ENCODE peak calls at places on chromosomes 13 and 19, in seven cellular contexts. Y, P, N, Z, K, W and X are unnamed samples.

GRCh38 chr13:57557979-57558529 is 73.5 kb upstream of the PCDH17 start:
- DNase-seq in Y (no peak), P (peak), N (peak), Z (no peak), K (peak), W (no peak), X (no peak)

GRCh38 chr19:55241143-55241934 is 12.8 kb upstream of the TMEM86B start:
- DNase-seq in Y (no peak), P (no peak), N (no peak), Z (no peak), K (no peak), W (no peak), X (no peak)

GRCh38 chr13:32267836-32268439 is 47.2 kb downstream of the ZAR1L start:
- DNase-seq in Y (no peak), P (peak), N (peak), Z (peak), K (peak), W (no peak), X (peak)

GRCh38 chr13:97255515-97255999 is 33.4 kb downstream of the MBNL2 start:
- DNase-seq in Y (no peak), P (no peak), N (no peak), Z (no peak), K (no peak), W (no peak), X (no peak)

GRCh38 chr19:5249526-5249925 is 91.1 kb downstream of the PTPRS start:
- DNase-seq in Y (no peak), P (no peak), N (no peak), Z (no peak), K (no peak), W (no peak), X (no peak)

GRCh38 chr19:18053571-18054219 is 33.0 kb downstream of the IL12RB1 start:
- DNase-seq in Y (no peak), P (peak), N (no peak), Z (no peak), K (no peak), W (no peak), X (no peak)

GRCh38 chr19:10339380-10339960 is at the start of gene ICAM3:
- DNase-seq in Y (peak), P (no peak), N (no peak), Z (no peak), K (no peak), W (no peak), X (no peak)

GRCh38 chr13:60759499-60759898 is 362.5 kb downstream of the TDRD3 start:
- DNase-seq in Y (no peak), P (peak), N (no peak), Z (peak), K (peak), W (no peak), X (peak)

GRCh38 chr13:69556540-69557196 is 551.0 kb upstream of the ATXN8OS start:
- DNase-seq in Y (no peak), P (no peak), N (no peak), Z (no peak), K (no peak), W (no peak), X (no peak)

GRCh38 chr13:40611635-40612422 is 54.6 kb downstream of the FOXO1 start:
- DNase-seq in Y (no peak), P (no peak), N (no peak), Z (no peak), K (no peak), W (no peak), X (no peak)

GRCh38 chr19:15108845-15109767 is 1.9 kb downstream of the SYDE1 start:
- DNase-seq in Y (no peak), P (no peak), N (no peak), Z (no peak), K (no peak), W (no peak), X (no peak)

GRCh38 chr13:40315416-40316064 is 350.9 kb downstream of the FOXO1 start:
- DNase-seq in Y (no peak), P (peak), N (no peak), Z (no peak), K (no peak), W (no peak), X (peak)

GRCh38 chr19:49920624-49921363 is 8.2 kb upstream of the ATF5 start:
- DNase-seq in Y (no peak), P (no peak), N (no peak), Z (no peak), K (no peak), W (no peak), X (no peak)

GRCh38 chr19:5966215-5966614 is 11.7 kb downstream of the RANBP3 start:
- DNase-seq in Y (no peak), P (peak), N (no peak), Z (no peak), K (no peak), W (no peak), X (no peak)

GRCh38 chr13:44107357-44108121 is 227.8 kb downstream of the LACC1 start:
- DNase-seq in Y (no peak), P (no peak), N (no peak), Z (no peak), K (no peak), W (no peak), X (peak)

GRCh38 chr13:48852911-48853310 is 122.8 kb upstream of the FNDC3A start:
- DNase-seq in Y (no peak), P (no peak), N (no peak), Z (no peak), K (no peak), W (no peak), X (no peak)
- H3K27ac ChIP-seq in Y (no peak), P (no peak), N (no peak), Z (no peak), K (no peak), W (no peak), X (no peak)

DNA sequence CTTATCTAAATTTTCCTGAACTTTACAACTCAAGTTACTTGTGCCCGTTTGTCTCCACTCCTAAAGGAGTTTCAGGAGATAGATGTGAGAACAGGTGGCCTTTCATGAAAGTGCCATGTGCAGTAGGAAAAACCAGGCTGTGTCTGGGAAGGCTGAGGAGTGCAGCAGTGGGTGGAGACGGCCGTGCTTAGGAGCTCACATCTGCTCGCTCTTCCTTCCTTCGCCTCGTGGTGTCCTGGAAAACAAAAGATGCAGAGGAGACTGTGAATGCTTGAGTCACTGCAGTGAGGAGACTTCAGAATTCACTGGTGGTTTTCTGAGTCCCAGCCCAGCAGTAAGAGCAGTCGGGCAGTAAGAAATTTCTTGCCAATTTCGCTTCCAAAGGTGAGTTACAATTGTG is 138.4 kb upstream of the RNF113B start:
- DNase-seq in Y (no peak), P (peak), N (no peak), Z (no peak), K (no peak), W (no peak), X (no peak)
- H3K27ac ChIP-seq in Y (no peak), P (peak), N (no peak), Z (no peak), K (no peak), W (no peak), X (no peak)

DNA sequence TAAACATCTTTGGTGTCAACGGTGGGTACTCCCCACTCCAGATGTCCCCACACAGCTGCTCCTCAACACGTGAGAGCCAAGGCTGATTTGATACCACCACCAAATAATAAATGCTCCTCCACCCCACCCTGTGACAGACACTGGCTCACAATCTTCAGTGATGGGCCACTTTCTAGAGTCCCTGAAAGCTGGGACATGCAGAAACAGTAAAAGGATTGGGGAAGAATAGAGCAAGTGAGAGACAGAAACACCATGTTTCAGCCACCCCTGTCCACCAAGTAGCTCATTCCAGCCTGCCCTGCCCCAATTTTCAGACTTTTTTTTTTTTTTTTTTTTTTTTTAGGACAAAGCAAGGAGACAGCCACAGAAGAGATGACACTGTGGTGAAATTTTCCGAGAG is 1.6 kb downstream of the SLC46A3 start:
- DNase-seq in Y (no peak), P (no peak), N (no peak), Z (no peak), K (no peak), W (no peak), X (no peak)
- H3K27ac ChIP-seq in Y (peak), P (no peak), N (no peak), Z (peak), K (no peak), W (peak), X (peak)

GRCh38 chr13:113842336-113843062 is 21.4 kb downstream of the GAS6 start:
- DNase-seq in Y (peak), P (no peak), N (no peak), Z (no peak), K (no peak), W (no peak), X (no peak)

GRCh38 chr13:113840541-113841354 is 23.1 kb downstream of the GAS6 start:
- DNase-seq in Y (peak), P (no peak), N (no peak), Z (no peak), K (no peak), W (no peak), X (no peak)

GRCh38 chr13:113843063-113843654 is 20.7 kb downstream of the GAS6 start:
- DNase-seq in Y (peak), P (no peak), N (no peak), Z (no peak), K (no peak), W (no peak), X (no peak)

GRCh38 chr13:113839536-113840204 is 24.2 kb downstream of the GAS6 start:
- DNase-seq in Y (peak), P (no peak), N (no peak), Z (no peak), K (no peak), W (no peak), X (no peak)

DNA sequence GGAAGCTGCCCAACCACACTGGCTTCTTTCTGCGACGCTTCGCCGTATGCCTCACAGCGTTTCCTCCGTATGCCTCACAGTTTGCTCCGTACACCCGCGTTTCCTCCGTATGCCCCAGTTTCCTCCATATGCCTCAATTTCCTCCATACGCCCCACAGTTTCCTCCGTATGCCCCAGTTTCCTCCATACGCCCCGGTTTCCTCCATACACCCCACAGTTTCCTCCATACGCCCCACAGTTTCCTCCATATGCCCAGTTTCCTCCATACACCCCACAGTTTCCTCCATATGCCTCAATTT is 22.6 kb downstream of the GAS6 start:
- DNase-seq in Y (no peak), P (no peak), N (no peak), Z (no peak), K (no peak), W (no peak), X (no peak)
- H3K27ac ChIP-seq in Y (peak), P (no peak), N (no peak), Z (no peak), K (no peak), W (peak), X (peak)

GRCh38 chr13:90395846-90396245 is 951.6 kb upstream of the MIR17HG start:
- DNase-seq in Y (no peak), P (no peak), N (no peak), Z (no peak), K (no peak), W (no peak), X (no peak)
- H3K27ac ChIP-seq in Y (no peak), P (no peak), N (no peak), Z (no peak), K (no peak), W (no peak), X (no peak)

GRCh38 chr19:653425-653824 is 9.6 kb downstream of the RNF126 start:
- DNase-seq in Y (no peak), P (no peak), N (no peak), Z (no peak), K (no peak), W (no peak), X (no peak)

GRCh38 chr19:656751-657559 is 6.1 kb downstream of the RNF126 start:
- DNase-seq in Y (no peak), P (no peak), N (no peak), Z (no peak), K (no peak), W (no peak), X (no peak)

GRCh38 chr19:658059-658839 is 4.8 kb downstream of the RNF126 start:
- DNase-seq in Y (no peak), P (no peak), N (no peak), Z (no peak), K (no peak), W (no peak), X (no peak)

GRCh38 chr19:657611-658010 is 5.4 kb downstream of the RNF126 start:
- DNase-seq in Y (no peak), P (no peak), N (no peak), Z (no peak), K (no peak), W (no peak), X (no peak)

DNA sequence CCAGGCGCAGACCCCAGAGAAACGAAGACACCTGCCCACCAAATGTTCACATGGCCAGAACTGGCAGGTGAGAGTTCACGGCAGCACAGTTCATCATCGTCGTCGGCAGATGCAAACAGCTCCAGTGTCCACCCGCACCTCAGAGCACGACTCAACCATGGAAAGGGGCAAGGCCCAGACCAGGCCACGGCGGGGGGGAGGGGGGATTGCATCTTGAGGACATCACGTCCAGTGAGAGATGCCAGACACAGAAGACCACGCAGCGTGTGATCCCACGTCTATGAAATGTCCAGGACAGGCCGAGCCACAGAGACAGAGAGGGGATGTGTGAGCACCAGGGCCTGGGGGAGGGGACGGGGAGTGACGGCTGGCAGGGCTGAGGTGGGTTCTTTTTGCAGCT is 7.3 kb downstream of the RNF126 start:
- DNase-seq in Y (no peak), P (no peak), N (no peak), Z (no peak), K (no peak), W (no peak), X (no peak)
- H3K27ac ChIP-seq in Y (no peak), P (no peak), N (no peak), Z (no peak), K (peak), W (no peak), X (peak)

DNA sequence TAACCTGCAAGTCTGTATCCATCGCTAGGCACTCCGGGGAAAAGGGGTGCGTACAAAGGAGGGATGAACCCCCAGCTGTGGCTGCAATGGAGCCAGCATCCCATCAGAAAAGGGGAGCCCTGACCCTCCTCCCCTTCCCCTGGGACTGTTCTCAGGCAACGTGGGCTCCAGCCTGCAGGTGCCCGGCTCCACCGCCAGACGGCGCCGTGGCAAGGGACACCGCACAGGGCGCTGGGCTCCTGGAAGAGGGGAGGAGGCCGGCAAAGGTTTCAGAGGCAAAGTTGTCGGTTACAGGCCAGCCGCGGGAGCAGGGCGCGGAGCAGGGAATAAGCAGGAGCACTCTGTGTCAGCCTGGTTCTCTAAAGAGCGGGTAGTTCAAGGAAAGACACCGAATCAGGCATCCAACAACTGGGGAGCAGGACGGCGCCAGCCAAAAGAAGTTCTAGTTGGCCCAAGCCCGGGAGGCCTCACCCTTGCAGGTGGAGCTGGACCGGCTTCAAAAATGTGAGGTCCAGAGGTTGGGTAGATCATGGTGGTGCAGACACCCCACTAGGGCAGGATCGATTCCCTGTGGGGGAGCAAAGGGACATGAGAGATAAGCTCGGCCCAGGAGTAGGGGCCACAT is 53.0 kb upstream of the ATP12A start:
- DNase-seq in Y (no peak), P (peak), N (peak), Z (peak), K (peak), W (no peak), X (peak)
- H3K27ac ChIP-seq in Y (no peak), P (no peak), N (no peak), Z (no peak), K (no peak), W (no peak), X (no peak)

DNA sequence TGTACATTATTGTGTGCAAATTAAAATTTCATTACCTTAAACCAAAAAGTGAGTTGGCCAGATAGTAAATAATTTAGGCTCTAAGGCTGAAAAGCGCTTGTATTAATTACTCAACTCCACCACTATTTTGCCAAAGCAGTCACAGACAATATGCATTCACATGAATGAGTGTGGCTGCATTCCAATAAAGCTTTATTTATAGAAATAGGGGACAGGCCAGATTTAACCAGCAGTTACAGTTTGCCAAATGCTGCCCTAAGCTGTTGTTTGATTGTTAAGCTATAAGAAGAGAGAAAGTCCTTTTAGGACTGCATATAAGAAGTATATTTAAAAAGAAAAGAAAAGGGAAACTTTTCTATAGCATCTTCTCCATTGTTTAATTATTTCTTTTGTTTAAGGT is 342.6 kb downstream of the ITGBL1 start:
- DNase-seq in Y (no peak), P (no peak), N (no peak), Z (no peak), K (no peak), W (no peak), X (no peak)
- H3K27ac ChIP-seq in Y (peak), P (no peak), N (no peak), Z (no peak), K (no peak), W (no peak), X (no peak)